ENCODE peak calls at places on chromosomes 2 and 18, in eight cellular contexts. W is neural progenitor cell; C is stomach; S is IMR-90; Z is colonic mucosa; P is uterus; A is right lobe of liver; U is CD8-positive, alpha-beta T cell. F is an unnamed sample. For H3K36me3, the result is how much of the 10 kb centered on the place peaks cover.

GRCh38 chr2:222950886-222951285 is 90.0 kb downstream of the ACSL3 start:
- DNase-seq in A (no peak), U (no peak), S (peak), W (no peak), Z (no peak), C (no peak), P (no peak), F (no peak)

GRCh38 chr2:132937629-132938028 is 267.6 kb upstream of the LYPD1 start:
- DNase-seq in S (peak), Z (no peak), W (no peak), C (no peak), P (no peak), A (no peak), U (no peak), F (no peak)

GRCh38 chr2:33791625-33792024 is 192.5 kb upstream of the FAM98A start:
- DNase-seq in U (no peak), Z (no peak), S (peak), W (no peak), A (no peak), P (no peak), C (no peak), F (no peak)

GRCh38 chr18:35673682-35674081 is 92.1 kb downstream of the GALNT1 start:
- DNase-seq in Z (no peak), S (no peak), A (no peak), C (no peak), P (no peak), W (no peak), U (no peak), F (no peak)

GRCh38 chr18:75480487-75480886 is 53.0 kb upstream of the SMIM21 start:
- DNase-seq in P (no peak), S (no peak), W (no peak), Z (no peak), A (no peak), U (no peak), C (no peak), F (no peak)

GRCh38 chr2:167487728-167488127 is 599.4 kb downstream of the XIRP2 start:
- DNase-seq in C (no peak), Z (no peak), U (no peak), W (no peak), P (no peak), A (no peak), S (no peak), F (no peak)

GRCh38 chr18:62009521-62009920 is 116.7 kb upstream of the RNF152 start:
- DNase-seq in Z (no peak), P (no peak), W (no peak), C (no peak), U (no peak), S (no peak), A (no peak), F (no peak)

GRCh38 chr18:37559194-37559593 is 6.4 kb downstream of the CELF4 start:
- DNase-seq in Z (no peak), A (no peak), U (no peak), P (no peak), C (no peak), W (no peak), S (no peak), F (no peak)

GRCh38 chr2:142877265-142877756 is at the start of gene KYNU:
- DNase-seq in Z (no peak), A (no peak), P (no peak), S (peak), C (no peak), W (no peak), U (no peak), F (no peak)
- H3K4me3 ChIP-seq in Z (no peak), A (peak), P (no peak), S (no peak), C (peak), W (no peak), U (no peak), F (no peak)

GRCh38 chr2:86054539-86055082 is 51.1 kb downstream of the POLR1A start:
- DNase-seq in U (no peak), W (no peak), A (peak), S (peak), P (no peak), C (no peak), Z (no peak), F (no peak)
- H3K36me3 ChIP-seq in U (under half), W (under half), A (under half), S (under half), P (under half), C (half or more), Z (under half), F (under half)

GRCh38 chr2:84946204-84947009 is 24.6 kb upstream of the KCMF1 start:
- DNase-seq in S (peak), U (peak), A (no peak), C (peak), W (no peak), Z (peak), P (no peak), F (no peak)
- H3K4me3 ChIP-seq in S (no peak), U (peak), A (no peak), C (no peak), W (no peak), Z (no peak), P (no peak), F (no peak)

GRCh38 chr18:3434685-3435084 is 15.3 kb upstream of the TGIF1 start:
- DNase-seq in A (no peak), W (no peak), U (no peak), Z (no peak), P (no peak), S (no peak), C (no peak), F (no peak)
- H3K36me3 ChIP-seq in A (under half), W (under half), U (under half), Z (under half), P (under half), S (under half), C (under half), F (under half)

DNA sequence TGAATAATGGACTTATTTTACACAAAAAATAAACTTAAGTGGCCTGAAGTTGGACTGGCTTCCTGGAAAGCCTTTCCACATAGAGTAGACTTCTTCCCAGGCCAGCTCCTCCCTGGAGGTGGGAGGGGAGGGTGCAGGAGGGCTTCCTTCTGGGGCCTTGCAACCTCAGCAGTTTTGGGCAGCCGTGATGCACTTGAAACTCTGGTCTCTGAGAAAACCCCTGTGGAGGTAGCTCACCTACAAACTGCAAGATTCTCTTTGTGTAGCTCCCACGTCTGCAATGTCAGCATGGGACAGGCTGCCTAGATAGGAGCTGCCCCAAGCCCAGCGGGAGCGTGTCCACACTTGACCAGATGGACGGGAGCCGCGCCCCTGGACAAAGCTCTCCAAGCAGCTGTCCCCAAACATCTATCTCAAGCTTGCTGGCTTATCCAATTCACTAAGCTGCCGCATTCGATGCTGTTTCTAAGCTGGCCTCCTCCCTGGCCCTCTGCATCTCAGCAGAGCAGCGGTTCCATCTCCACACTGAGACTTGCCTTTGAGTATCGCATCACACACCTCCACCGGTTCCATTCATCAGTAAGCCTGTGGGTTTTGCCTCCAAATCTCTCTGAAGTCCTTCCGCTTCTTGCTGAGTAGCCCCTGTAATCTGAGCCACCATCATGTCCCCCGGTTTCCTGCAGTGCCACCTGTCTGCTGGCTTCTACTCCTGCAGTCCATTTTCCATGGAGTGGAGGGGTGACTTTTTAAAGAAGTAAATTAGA is 1.6 kb upstream of the LPIN1 start:
- DNase-seq in U (no peak), C (no peak), Z (peak), W (peak), P (peak), S (peak), A (no peak), F (peak)
- H3K4me3 ChIP-seq in U (no peak), C (peak), Z (no peak), W (peak), P (no peak), S (no peak), A (no peak), F (no peak)

GRCh38 chr2:11275910-11276309 is 68.5 kb downstream of the ROCK2 start:
- DNase-seq in S (no peak), A (no peak), P (no peak), C (no peak), W (no peak), U (no peak), Z (no peak), F (no peak)
- H3K36me3 ChIP-seq in S (under half), A (under half), P (under half), C (under half), W (under half), U (under half), Z (under half), F (under half)

GRCh38 chr2:108377411-108377810 is 343 bp upstream of the SULT1C4 start:
- DNase-seq in S (peak), C (no peak), W (no peak), P (no peak), U (no peak), Z (no peak), A (no peak), F (no peak)
- H3K4me3 ChIP-seq in S (no peak), C (peak), W (peak), P (peak), U (no peak), Z (no peak), A (no peak), F (no peak)

GRCh38 chr2:238267884-238268680 is 20.3 kb downstream of the PER2 start:
- DNase-seq in C (no peak), Z (no peak), S (no peak), A (peak), U (no peak), W (no peak), P (no peak), F (no peak)

GRCh38 chr2:238272156-238272555 is 16.3 kb downstream of the PER2 start:
- DNase-seq in A (peak), P (no peak), C (no peak), Z (no peak), S (no peak), W (no peak), U (no peak), F (no peak)

GRCh38 chr2:238269741-238270140 is 18.7 kb downstream of the PER2 start:
- DNase-seq in S (no peak), Z (no peak), W (no peak), U (no peak), A (peak), P (no peak), C (no peak), F (no peak)

GRCh38 chr2:238270606-238271005 is 17.8 kb downstream of the PER2 start:
- DNase-seq in C (no peak), W (no peak), U (no peak), Z (no peak), P (no peak), S (no peak), A (peak), F (no peak)

GRCh38 chr2:238271061-238271554 is 17.3 kb downstream of the PER2 start:
- DNase-seq in W (no peak), C (peak), Z (no peak), S (no peak), A (peak), U (no peak), P (no peak), F (no peak)
- H3K36me3 ChIP-seq in W (under half), C (half or more), Z (under half), S (under half), A (under half), U (under half), P (under half), F (under half)

GRCh38 chr2:199455186-199455532 is 2.6 kb downstream of the SATB2 start:
- DNase-seq in S (no peak), A (no peak), P (no peak), Z (no peak), C (no peak), W (no peak), U (no peak), F (no peak)

GRCh38 chr2:199458017-199458805 is 472 bp upstream of the SATB2 start:
- DNase-seq in Z (peak), P (no peak), A (peak), W (peak), U (no peak), C (no peak), S (no peak), F (peak)

GRCh38 chr2:199456383-199457146 is 1.2 kb downstream of the SATB2 start:
- DNase-seq in Z (no peak), P (no peak), C (no peak), U (no peak), W (peak), A (peak), S (no peak), F (peak)

GRCh38 chr2:199457147-199458016 is at the start of gene SATB2:
- DNase-seq in W (peak), S (peak), A (no peak), P (no peak), C (no peak), Z (peak), U (no peak), F (peak)

GRCh38 chr2:199455533-199456382 is 2.0 kb downstream of the SATB2 start:
- DNase-seq in S (peak), U (no peak), C (peak), Z (peak), W (peak), P (no peak), A (peak), F (peak)
- H3K4me3 ChIP-seq in S (peak), U (no peak), C (peak), Z (peak), W (peak), P (peak), A (peak), F (peak)